ENCODE peak calls at places on chromosomes 5 and 9, in five cellular contexts. H, Q, O, X and A are unnamed samples.
A peak's percentile ranks its signal among the peaks of the same experiment; 100 is the strongest.

GRCh38 chr5:120599576-120599975 is 135.5 kb downstream of the PRR16 start:
- DNase-seq in H (no peak), X (no peak), Q (no peak), O (peak; percentile 62), A (peak; percentile 6)

GRCh38 chr5:119287547-119288073 is 68.2 kb upstream of the TNFAIP8 start:
- DNase-seq in X (no peak), Q (no peak), O (no peak), H (no peak), A (no peak)

GRCh38 chr5:63820557-63820956 is 141.7 kb downstream of the HTR1A start:
- DNase-seq in X (no peak), O (no peak), Q (no peak), H (no peak), A (no peak)

GRCh38 chr5:150464554-150465012 is 15.0 kb upstream of the RPS14 start:
- DNase-seq in Q (no peak), H (no peak), O (peak; percentile 78), X (no peak), A (no peak)

GRCh38 chr9:68697846-68698245 is 7.2 kb upstream of the PIP5K1B start:
- DNase-seq in Q (no peak), O (no peak), X (no peak), H (no peak), A (no peak)

GRCh38 chr5:179315356-179315890 is 29.8 kb downstream of the ADAMTS2 start:
- DNase-seq in H (peak; percentile 32), X (no peak), O (no peak), Q (no peak), A (no peak)

GRCh38 chr5:91288117-91288516 is 95.0 kb downstream of the ARRDC3 start:
- DNase-seq in H (no peak), X (no peak), O (peak; percentile 89), Q (no peak), A (no peak)

GRCh38 chr9:129712595-129713524 is 40.0 kb downstream of the PTGES start:
- DNase-seq in O (peak; percentile 52), H (no peak), Q (no peak), X (no peak), A (no peak)

GRCh38 chr5:159725475-159725874 is 190.8 kb upstream of the ADRA1B start:
- DNase-seq in X (no peak), O (no peak), Q (no peak), H (no peak), A (no peak)

GRCh38 chr5:138692370-138692769 is 60.9 kb upstream of the CTNNA1 start:
- DNase-seq in O (no peak), H (no peak), Q (no peak), X (no peak), A (no peak)

GRCh38 chr5:117691364-117691763 is 1116.7 kb upstream of the SEMA6A start:
- DNase-seq in O (no peak), H (no peak), Q (no peak), X (no peak), A (no peak)

GRCh38 chr5:180590543-180591248 is 603 bp downstream of the SCGB3A1 start:
- DNase-seq in Q (no peak), H (peak; percentile 50), O (no peak), X (no peak), A (no peak)

GRCh38 chr5:58040851-58041250 is 419.0 kb downstream of the PLK2 start:
- DNase-seq in X (no peak), H (no peak), Q (no peak), O (no peak), A (no peak)

GRCh38 chr5:57002959-57003485 is 51.1 kb upstream of the MIER3 start:
- DNase-seq in H (no peak), Q (no peak), X (no peak), O (no peak), A (no peak)

GRCh38 chr5:96934291-96934694 is 1.6 kb upstream of the LNPEP start:
- DNase-seq in X (no peak), O (no peak), Q (peak; percentile 25), H (peak; percentile 68), A (peak; percentile 45)

GRCh38 chr9:76216161-76216649 is 178.0 kb downstream of the RFK start:
- DNase-seq in O (peak; percentile 88), H (no peak), Q (no peak), X (no peak), A (no peak)

GRCh38 chr5:67515020-67515689 is 318.6 kb upstream of the CD180 start:
- DNase-seq in X (no peak), H (peak; percentile 70), O (no peak), Q (no peak), A (no peak)

GRCh38 chr5:125575561-125576504 is 829.4 kb upstream of the ZNF608 start:
- DNase-seq in H (no peak), X (no peak), O (no peak), Q (peak; percentile 72), A (no peak)

GRCh38 chr5:169945831-169946261 is 34.4 kb downstream of the INSYN2B start:
- DNase-seq in X (no peak), O (peak; percentile 99), Q (peak; percentile 21), H (no peak), A (no peak)

GRCh38 chr5:171898879-171899278 is 107.6 kb downstream of the FBXW11 start:
- DNase-seq in Q (no peak), O (no peak), H (no peak), X (no peak), A (no peak)

GRCh38 chr5:170449232-170449631 is 54.6 kb upstream of the KCNIP1 start:
- DNase-seq in H (no peak), O (no peak), X (no peak), Q (no peak), A (no peak)

GRCh38 chr9:70036641-70037040 is 7.0 kb upstream of the MAMDC2 start:
- DNase-seq in Q (no peak), O (no peak), X (no peak), H (no peak), A (no peak)

GRCh38 chr9:114221706-114222465 is 66.5 kb downstream of the COL27A1 start:
- DNase-seq in H (no peak), X (no peak), O (no peak), Q (no peak), A (no peak)

GRCh38 chr5:96049398-96050272 is 88.0 kb upstream of the ELL2 start:
- DNase-seq in X (no peak), O (peak; percentile 76), H (no peak), Q (no peak), A (peak; percentile 30)

GRCh38 chr5:53037141-53037859 is 48.1 kb downstream of the ITGA2 start:
- DNase-seq in O (peak; percentile 83), H (no peak), X (no peak), Q (no peak), A (no peak)

GRCh38 chr5:113020461-113021273 is 44.1 kb downstream of the DCP2 start:
- DNase-seq in X (no peak), O (peak; percentile 48), Q (no peak), H (no peak), A (no peak)